ENCODE peak calls at places on chromosomes 16 and 17, in ten cellular contexts. P, F, Y, L, H, N, I, B, S and J are unnamed samples.

GRCh38 chr16:69619514-69619913 is 53.7 kb downstream of the NFAT5 start:
- DNase-seq in P (no peak), F (no peak), Y (peak), L (no peak), H (no peak), N (no peak), I (no peak), B (no peak), S (no peak), J (no peak)

GRCh38 chr17:29524692-29525091 is 42.1 kb downstream of the ABHD15 start:
- DNase-seq in P (no peak), F (no peak), Y (no peak), L (no peak), H (no peak), N (no peak), I (no peak), B (no peak), S (no peak), J (no peak)

GRCh38 chr16:88372522-88372921 is 10.2 kb upstream of the ZNF469 start:
- DNase-seq in P (no peak), F (no peak), Y (no peak), L (no peak), H (no peak), N (no peak), I (no peak), B (no peak), S (no peak), J (no peak)

GRCh38 chr16:4272114-4272954 is 489 bp downstream of the TFAP4 start:
- DNase-seq in P (peak), F (no peak), Y (peak), L (peak), H (peak), N (no peak), I (no peak), B (no peak), S (peak), J (no peak)

GRCh38 chr17:63709110-63709509 is 9.2 kb upstream of the LIMD2 start:
- DNase-seq in P (no peak), F (no peak), Y (no peak), L (no peak), H (no peak), N (no peak), I (no peak), B (no peak), S (peak), J (no peak)

GRCh38 chr17:17768415-17769088 is 68.2 kb downstream of the SREBF1 start:
- DNase-seq in P (no peak), F (no peak), Y (no peak), L (no peak), H (no peak), N (no peak), I (no peak), B (no peak), S (no peak), J (no peak)

GRCh38 chr16:2964416-2965223 is 545 bp downstream of the KREMEN2 start:
- DNase-seq in P (peak), F (peak), Y (no peak), L (no peak), H (peak), N (no peak), I (no peak), B (no peak), S (peak), J (peak)

GRCh38 chr17:17535957-17536356 is 39.8 kb upstream of the RASD1 start:
- DNase-seq in P (peak), F (no peak), Y (peak), L (peak), H (no peak), N (no peak), I (no peak), B (no peak), S (no peak), J (no peak)

GRCh38 chr17:8087942-8088230 is 370 bp upstream of the ALOX12B start:
- DNase-seq in P (no peak), F (no peak), Y (no peak), L (no peak), H (no peak), N (no peak), I (no peak), B (no peak), S (no peak), J (no peak)

GRCh38 chr16:73058221-73058615 is 10.3 kb upstream of the ZFHX3 start:
- DNase-seq in P (peak), F (no peak), Y (peak), L (no peak), H (peak), N (no peak), I (no peak), B (no peak), S (peak), J (no peak)

DNA sequence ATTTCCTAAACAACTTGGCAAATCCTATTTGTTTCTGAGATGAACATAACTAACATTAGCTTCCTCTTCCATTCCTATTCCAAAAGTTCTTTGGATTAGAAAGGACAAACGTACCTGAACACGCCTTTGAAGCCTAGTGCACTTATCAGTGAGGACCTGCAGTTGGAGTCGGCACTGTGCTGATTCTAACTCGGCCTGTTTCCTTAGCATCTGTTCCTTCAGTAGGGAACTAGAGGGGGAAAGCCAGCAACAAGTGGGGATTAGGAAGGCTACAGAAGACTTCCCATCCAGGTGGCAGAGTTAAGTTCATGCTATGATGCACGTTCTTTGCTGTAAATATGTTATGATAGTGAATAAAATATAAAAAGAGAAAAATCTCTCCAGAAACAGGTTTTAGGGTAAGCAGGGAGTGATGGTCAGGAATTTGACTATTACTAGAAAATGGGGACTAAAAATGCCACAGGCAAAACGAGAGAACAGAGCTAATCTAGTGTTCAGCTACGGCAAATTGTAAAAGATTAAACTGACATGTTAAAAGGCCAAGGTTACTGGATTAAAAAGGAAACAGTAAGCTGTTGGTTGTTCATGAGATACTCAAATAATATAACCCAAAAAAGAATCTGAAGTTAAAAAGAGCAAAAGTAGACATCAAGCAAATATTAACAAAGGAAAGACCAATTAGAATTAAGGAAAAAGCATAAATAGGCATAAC is 28.8 kb downstream of the RFWD3 start:
- DNase-seq in P (no peak), F (no peak), Y (no peak), L (no peak), H (no peak), N (no peak), I (no peak), B (no peak), S (no peak), J (no peak)
- H3K27ac ChIP-seq in P (no peak), F (no peak), Y (no peak), L (no peak), H (no peak), N (no peak), I (no peak), B (no peak), S (no peak), J (no peak)

GRCh38 chr16:576823-577201 is 7.0 kb downstream of the PIGQ start:
- DNase-seq in P (no peak), F (no peak), Y (no peak), L (no peak), H (no peak), N (no peak), I (no peak), B (no peak), S (no peak), J (no peak)
- H3K27ac ChIP-seq in P (no peak), F (no peak), Y (no peak), L (no peak), H (no peak), N (no peak), I (no peak), B (no peak), S (no peak), J (no peak)

DNA sequence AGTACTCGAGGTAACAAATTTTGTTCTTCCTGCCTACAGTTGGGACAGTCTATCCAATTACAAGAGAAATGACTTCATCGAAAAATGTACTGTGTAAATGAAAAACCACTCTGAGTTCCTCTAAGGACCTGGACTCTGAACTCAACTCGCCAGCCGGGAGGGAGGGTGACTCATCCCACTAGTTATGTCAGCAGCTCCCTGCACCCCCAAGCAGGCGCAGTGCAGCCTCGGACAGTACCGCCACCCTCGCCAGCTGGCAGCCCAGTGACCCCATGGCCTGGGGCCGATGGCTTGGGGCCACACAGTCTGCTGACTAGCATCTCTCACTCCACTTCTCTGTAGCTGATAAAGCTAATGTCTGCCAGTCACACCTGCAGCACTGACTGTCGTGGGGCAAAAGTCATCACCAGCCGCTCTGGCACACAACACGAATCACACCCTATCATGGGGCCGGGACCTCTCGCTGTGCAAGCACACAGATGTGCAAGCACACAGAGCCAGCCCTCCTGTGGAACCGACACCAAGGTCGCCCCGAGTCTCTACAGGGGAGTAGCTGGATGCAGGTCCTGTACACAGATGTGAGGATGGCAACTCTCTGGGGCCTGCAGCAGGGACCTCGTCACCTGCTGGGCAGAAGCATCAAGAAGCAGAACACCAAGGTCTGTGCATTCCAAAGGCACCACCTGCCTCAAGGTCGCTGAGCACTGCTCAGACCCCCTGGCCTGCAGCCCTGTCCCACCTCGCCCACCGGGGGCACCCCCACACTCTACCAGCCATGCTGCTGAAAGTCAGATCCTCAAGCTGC is 5.7 kb downstream of the CSNK1D start:
- DNase-seq in P (peak), F (peak), Y (peak), L (peak), H (no peak), N (peak), I (no peak), B (peak), S (peak), J (peak)
- H3K27ac ChIP-seq in P (peak), F (peak), Y (peak), L (peak), H (peak), N (peak), I (peak), B (peak), S (peak), J (peak)

GRCh38 chr17:48388955-48389764 is 40.9 kb downstream of the SKAP1 start:
- DNase-seq in P (no peak), F (no peak), Y (no peak), L (no peak), H (no peak), N (no peak), I (no peak), B (no peak), S (no peak), J (no peak)
- H3K27ac ChIP-seq in P (no peak), F (no peak), Y (no peak), L (no peak), H (no peak), N (no peak), I (no peak), B (no peak), S (no peak), J (no peak)

DNA sequence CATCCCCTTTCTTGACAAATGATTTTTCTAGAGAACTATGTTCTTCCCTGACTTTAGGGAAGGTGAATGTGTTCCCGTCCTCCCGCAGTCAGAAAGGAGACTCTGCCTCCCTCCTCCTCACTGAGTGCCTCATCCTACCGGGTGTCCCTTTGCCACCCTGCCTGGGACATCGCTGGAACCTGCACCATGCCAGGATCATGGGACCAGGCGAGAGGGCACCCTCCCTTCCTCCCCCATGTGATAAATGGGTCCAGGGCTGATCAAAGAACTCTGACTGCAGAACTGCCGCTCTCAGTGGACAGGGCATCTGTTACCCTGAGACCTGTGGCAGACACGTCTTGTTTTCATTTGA is 7.4 kb downstream of the NAT9 start:
- DNase-seq in P (no peak), F (no peak), Y (no peak), L (no peak), H (no peak), N (no peak), I (no peak), B (no peak), S (no peak), J (no peak)
- H3K27ac ChIP-seq in P (peak), F (no peak), Y (peak), L (peak), H (peak), N (peak), I (no peak), B (no peak), S (peak), J (no peak)

GRCh38 chr17:47621293-47622178 is 28.2 kb upstream of the KPNB1 start:
- DNase-seq in P (peak), F (peak), Y (peak), L (peak), H (no peak), N (no peak), I (peak), B (peak), S (no peak), J (no peak)
- H3K27ac ChIP-seq in P (peak), F (peak), Y (no peak), L (peak), H (no peak), N (peak), I (peak), B (peak), S (no peak), J (no peak)

GRCh38 chr16:71501562-71501961 is 12.4 kb upstream of the ZNF19 start:
- DNase-seq in P (no peak), F (no peak), Y (no peak), L (no peak), H (no peak), N (no peak), I (no peak), B (no peak), S (no peak), J (no peak)

GRCh38 chr16:71499775-71500364 is 10.7 kb upstream of the ZNF19 start:
- DNase-seq in P (peak), F (peak), Y (peak), L (peak), H (peak), N (no peak), I (no peak), B (peak), S (peak), J (no peak)

GRCh38 chr16:71500964-71501363 is 11.8 kb upstream of the ZNF19 start:
- DNase-seq in P (no peak), F (no peak), Y (no peak), L (no peak), H (no peak), N (no peak), I (no peak), B (no peak), S (no peak), J (no peak)

DNA sequence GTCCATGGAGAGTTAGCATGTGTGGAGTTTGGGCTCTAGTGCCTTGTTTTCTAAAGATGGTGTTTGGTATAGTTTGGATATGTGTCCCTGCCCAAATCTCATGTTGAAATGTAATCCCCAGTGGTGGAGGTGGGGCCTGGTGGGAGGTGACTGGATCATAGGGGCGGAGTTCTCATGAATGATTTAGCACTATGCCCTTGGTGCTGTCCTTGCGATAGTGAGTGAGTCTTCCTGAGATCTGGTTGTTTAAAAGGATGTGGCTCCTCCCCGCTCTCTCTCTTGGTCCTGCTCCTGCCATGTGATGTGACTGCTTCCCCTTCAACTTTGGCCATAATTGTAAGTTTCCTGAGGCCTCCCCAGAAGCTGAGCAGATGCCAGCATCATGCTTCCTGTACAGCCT is 8.9 kb upstream of the ZNF19 start:
- DNase-seq in P (no peak), F (no peak), Y (no peak), L (no peak), H (no peak), N (no peak), I (no peak), B (no peak), S (no peak), J (no peak)
- H3K27ac ChIP-seq in P (no peak), F (no peak), Y (no peak), L (no peak), H (no peak), N (no peak), I (no peak), B (no peak), S (no peak), J (no peak)

GRCh38 chr16:56422896-56423441 is 2.4 kb downstream of the AMFR start:
- DNase-seq in P (no peak), F (no peak), Y (no peak), L (no peak), H (no peak), N (no peak), I (no peak), B (no peak), S (no peak), J (no peak)

GRCh38 chr16:56420613-56421012 is 4.7 kb downstream of the AMFR start:
- DNase-seq in P (no peak), F (no peak), Y (no peak), L (no peak), H (no peak), N (no peak), I (no peak), B (no peak), S (no peak), J (no peak)

GRCh38 chr16:56421976-56422669 is 3.2 kb downstream of the AMFR start:
- DNase-seq in P (no peak), F (no peak), Y (no peak), L (no peak), H (no peak), N (no peak), I (no peak), B (no peak), S (no peak), J (no peak)

GRCh38 chr16:56419740-56420548 is 5.4 kb downstream of the AMFR start:
- DNase-seq in P (no peak), F (no peak), Y (no peak), L (no peak), H (no peak), N (no peak), I (no peak), B (no peak), S (no peak), J (no peak)

DNA sequence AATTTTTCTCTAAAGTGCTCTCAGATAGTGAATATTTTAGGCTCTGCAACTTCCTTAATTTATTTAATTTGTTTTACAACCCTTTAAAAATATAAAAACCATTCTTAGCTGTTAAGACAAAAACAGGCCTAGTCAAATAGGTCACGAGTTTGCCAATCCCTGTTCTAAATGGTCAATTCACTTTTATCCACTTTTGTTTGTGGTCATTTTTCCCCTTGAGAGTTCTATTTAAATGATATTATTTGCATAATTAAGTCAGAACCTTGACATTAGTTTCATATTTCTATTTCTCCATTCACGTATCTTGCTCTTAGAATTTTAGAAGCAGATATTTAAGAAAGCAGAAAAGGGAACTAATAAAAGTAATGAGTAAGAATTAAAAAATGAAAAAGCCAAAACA is 4.0 kb downstream of the AMFR start:
- DNase-seq in P (no peak), F (no peak), Y (no peak), L (no peak), H (no peak), N (no peak), I (no peak), B (no peak), S (no peak), J (no peak)
- H3K27ac ChIP-seq in P (no peak), F (peak), Y (no peak), L (no peak), H (no peak), N (no peak), I (no peak), B (no peak), S (no peak), J (no peak)